ENCODE peak calls at places on chromosome 2, in six cellular contexts. One of them, this sample, is unnamed.

GRCh38 chr2:144152817-144153271 is 367.1 kb downstream of the ZEB2 start:
- DNase-seq in H1: no peak
- DNase-seq in trophoblast cell: peak; percentile 13
- DNase-seq in neuronal stem cell: no peak
- DNase-seq in H9: no peak
- DNase-seq in mesenchymal stem cell: peak; percentile 77
- DNase-seq in this sample: peak; percentile 82

GRCh38 chr2:186559370-186559769 is 30.5 kb upstream of the ITGAV start:
- DNase-seq in H1: no peak
- DNase-seq in trophoblast cell: no peak
- DNase-seq in neuronal stem cell: no peak
- DNase-seq in H9: no peak
- DNase-seq in mesenchymal stem cell: no peak
- DNase-seq in this sample: no peak

GRCh38 chr2:41204315-41204714 is 752.4 kb upstream of the SLC8A1 start:
- DNase-seq in H1: no peak
- DNase-seq in trophoblast cell: no peak
- DNase-seq in neuronal stem cell: no peak
- DNase-seq in H9: no peak
- DNase-seq in mesenchymal stem cell: no peak
- DNase-seq in this sample: no peak

GRCh38 chr2:101328474-101329007 is 20.0 kb upstream of the RNF149 start:
- DNase-seq in H1: no peak
- DNase-seq in trophoblast cell: peak; percentile 16
- DNase-seq in neuronal stem cell: no peak
- DNase-seq in H9: no peak
- DNase-seq in mesenchymal stem cell: peak; percentile 59
- DNase-seq in this sample: peak; percentile 87

GRCh38 chr2:174344716-174345472 is 10.1 kb downstream of the SP9 start:
- DNase-seq in H1: peak; percentile 58
- DNase-seq in trophoblast cell: no peak
- DNase-seq in neuronal stem cell: peak; percentile 54
- DNase-seq in H9: no peak
- DNase-seq in mesenchymal stem cell: peak; percentile 64
- DNase-seq in this sample: peak; percentile 63

GRCh38 chr2:102301867-102302362 is 9.4 kb upstream of the IL1RL1 start:
- DNase-seq in H1: peak; percentile 46
- DNase-seq in trophoblast cell: no peak
- DNase-seq in neuronal stem cell: peak; percentile 17
- DNase-seq in H9: peak; percentile 74
- DNase-seq in mesenchymal stem cell: peak; percentile 59
- DNase-seq in this sample: peak; percentile 32

GRCh38 chr2:207165121-207166038 is at the start of gene KLF7:
- DNase-seq in H1: no peak
- DNase-seq in trophoblast cell: peak; percentile 54
- DNase-seq in neuronal stem cell: no peak
- DNase-seq in H9: peak; percentile 50
- DNase-seq in mesenchymal stem cell: no peak
- DNase-seq in this sample: peak; percentile 51

GRCh38 chr2:57460875-57461274 is 585.7 kb upstream of the VRK2 start:
- DNase-seq in H1: no peak
- DNase-seq in trophoblast cell: no peak
- DNase-seq in neuronal stem cell: no peak
- DNase-seq in H9: no peak
- DNase-seq in mesenchymal stem cell: peak; percentile 27
- DNase-seq in this sample: no peak

GRCh38 chr2:232372231-232373208 is 6.0 kb upstream of the ALPP start:
- DNase-seq in H1: no peak
- DNase-seq in trophoblast cell: peak; percentile 72
- DNase-seq in neuronal stem cell: no peak
- DNase-seq in H9: no peak
- DNase-seq in mesenchymal stem cell: peak; percentile 62
- DNase-seq in this sample: peak; percentile 52

GRCh38 chr2:10126627-10127026 is 4.1 kb downstream of the RRM2 start:
- DNase-seq in H1: no peak
- DNase-seq in trophoblast cell: no peak
- DNase-seq in neuronal stem cell: no peak
- DNase-seq in H9: no peak
- DNase-seq in mesenchymal stem cell: no peak
- DNase-seq in this sample: peak; percentile 83

GRCh38 chr2:120546077-120546864 is 189.4 kb upstream of the GLI2 start:
- DNase-seq in H1: no peak
- DNase-seq in trophoblast cell: peak; percentile 35
- DNase-seq in neuronal stem cell: no peak
- DNase-seq in H9: no peak
- DNase-seq in mesenchymal stem cell: peak; percentile 87
- DNase-seq in this sample: peak; percentile 99

GRCh38 chr2:148209598-148209997 is 188.7 kb downstream of the MBD5 start:
- DNase-seq in H1: no peak
- DNase-seq in trophoblast cell: no peak
- DNase-seq in neuronal stem cell: no peak
- DNase-seq in H9: peak; percentile 47
- DNase-seq in mesenchymal stem cell: no peak
- DNase-seq in this sample: no peak

GRCh38 chr2:235747001-235747867 is 253.4 kb downstream of the AGAP1 start:
- DNase-seq in H1: no peak
- DNase-seq in trophoblast cell: no peak
- DNase-seq in neuronal stem cell: no peak
- DNase-seq in H9: no peak
- DNase-seq in mesenchymal stem cell: no peak
- DNase-seq in this sample: no peak

GRCh38 chr2:1295740-1296139 is 117.5 kb upstream of the TPO start:
- DNase-seq in H1: no peak
- DNase-seq in trophoblast cell: no peak
- DNase-seq in neuronal stem cell: no peak
- DNase-seq in H9: no peak
- DNase-seq in mesenchymal stem cell: no peak
- DNase-seq in this sample: no peak

GRCh38 chr2:974454-974853 is 23.8 kb downstream of the SNTG2 start:
- DNase-seq in H1: no peak
- DNase-seq in trophoblast cell: no peak
- DNase-seq in neuronal stem cell: no peak
- DNase-seq in H9: no peak
- DNase-seq in mesenchymal stem cell: no peak
- DNase-seq in this sample: no peak

GRCh38 chr2:231961349-231962166 is at the start of gene DIS3L2:
- DNase-seq in H1: peak; percentile 86
- DNase-seq in trophoblast cell: peak; percentile 78
- DNase-seq in neuronal stem cell: peak; percentile 79
- DNase-seq in H9: peak; percentile 81
- DNase-seq in mesenchymal stem cell: peak; percentile 87
- DNase-seq in this sample: peak; percentile 70

GRCh38 chr2:26572589-26572988 is 68.6 kb downstream of the CIB4 start:
- DNase-seq in H1: no peak
- DNase-seq in trophoblast cell: no peak
- DNase-seq in neuronal stem cell: no peak
- DNase-seq in H9: no peak
- DNase-seq in mesenchymal stem cell: no peak
- DNase-seq in this sample: no peak

GRCh38 chr2:202096736-202097135 is 23.7 kb downstream of the KIAA2012 start:
- DNase-seq in H1: no peak
- DNase-seq in trophoblast cell: no peak
- DNase-seq in neuronal stem cell: no peak
- DNase-seq in H9: no peak
- DNase-seq in mesenchymal stem cell: peak; percentile 65
- DNase-seq in this sample: peak; percentile 88

GRCh38 chr2:175880-176800 is 87.7 kb downstream of the SH3YL1 start:
- DNase-seq in H1: no peak
- DNase-seq in trophoblast cell: no peak
- DNase-seq in neuronal stem cell: no peak
- DNase-seq in H9: no peak
- DNase-seq in mesenchymal stem cell: peak; percentile 79
- DNase-seq in this sample: peak; percentile 1

GRCh38 chr2:213122730-213123129 is 28.7 kb downstream of the IKZF2 start:
- DNase-seq in H1: no peak
- DNase-seq in trophoblast cell: no peak
- DNase-seq in neuronal stem cell: no peak
- DNase-seq in H9: no peak
- DNase-seq in mesenchymal stem cell: no peak
- DNase-seq in this sample: no peak

GRCh38 chr2:85611705-85612587 is at the start of gene C2orf68:
- DNase-seq in H1: peak; percentile 92
- DNase-seq in trophoblast cell: peak; percentile 87
- DNase-seq in neuronal stem cell: peak; percentile 78
- DNase-seq in H9: peak; percentile 95
- DNase-seq in mesenchymal stem cell: peak; percentile 89
- DNase-seq in this sample: peak; percentile 79

GRCh38 chr2:202115385-202116060 is 42.5 kb downstream of the KIAA2012 start:
- DNase-seq in H1: no peak
- DNase-seq in trophoblast cell: no peak
- DNase-seq in neuronal stem cell: no peak
- DNase-seq in H9: no peak
- DNase-seq in mesenchymal stem cell: peak; percentile 79
- DNase-seq in this sample: peak; percentile 89

GRCh38 chr2:74249406-74250122 is 51.1 kb downstream of the MTHFD2 start:
- DNase-seq in H1: no peak
- DNase-seq in trophoblast cell: no peak
- DNase-seq in neuronal stem cell: no peak
- DNase-seq in H9: no peak
- DNase-seq in mesenchymal stem cell: no peak
- DNase-seq in this sample: no peak

GRCh38 chr2:196500686-196501431 is 138.7 kb upstream of the CCDC150 start:
- DNase-seq in H1: no peak
- DNase-seq in trophoblast cell: no peak
- DNase-seq in neuronal stem cell: no peak
- DNase-seq in H9: no peak
- DNase-seq in mesenchymal stem cell: peak; percentile 10
- DNase-seq in this sample: peak; percentile 16

GRCh38 chr2:7012141-7012809 is 95.1 kb downstream of the RNF144A start:
- DNase-seq in H1: no peak
- DNase-seq in trophoblast cell: no peak
- DNase-seq in neuronal stem cell: no peak
- DNase-seq in H9: no peak
- DNase-seq in mesenchymal stem cell: peak; percentile 82
- DNase-seq in this sample: no peak

GRCh38 chr2:69660637-69661036 is 17.1 kb upstream of the AAK1 start:
- DNase-seq in H1: no peak
- DNase-seq in trophoblast cell: no peak
- DNase-seq in neuronal stem cell: no peak
- DNase-seq in H9: no peak
- DNase-seq in mesenchymal stem cell: no peak
- DNase-seq in this sample: no peak

GRCh38 chr2:69667805-69668382 is 24.4 kb upstream of the AAK1 start:
- DNase-seq in H1: no peak
- DNase-seq in trophoblast cell: peak; percentile 54
- DNase-seq in neuronal stem cell: no peak
- DNase-seq in H9: peak; percentile 34
- DNase-seq in mesenchymal stem cell: no peak
- DNase-seq in this sample: peak; percentile 65

GRCh38 chr2:69660084-69660483 is 16.5 kb upstream of the AAK1 start:
- DNase-seq in H1: no peak
- DNase-seq in trophoblast cell: no peak
- DNase-seq in neuronal stem cell: no peak
- DNase-seq in H9: no peak
- DNase-seq in mesenchymal stem cell: no peak
- DNase-seq in this sample: no peak

GRCh38 chr2:69665152-69665551 is 21.6 kb upstream of the AAK1 start:
- DNase-seq in H1: no peak
- DNase-seq in trophoblast cell: no peak
- DNase-seq in neuronal stem cell: no peak
- DNase-seq in H9: no peak
- DNase-seq in mesenchymal stem cell: no peak
- DNase-seq in this sample: no peak

GRCh38 chr2:69663860-69664259 is 20.3 kb upstream of the AAK1 start:
- DNase-seq in H1: no peak
- DNase-seq in trophoblast cell: no peak
- DNase-seq in neuronal stem cell: no peak
- DNase-seq in H9: no peak
- DNase-seq in mesenchymal stem cell: no peak
- DNase-seq in this sample: no peak
- H4K91ac ChIP-seq in H1: no peak overlapping the region
- H4K91ac ChIP-seq in trophoblast cell: no peak overlapping the region
- H4K91ac ChIP-seq in neuronal stem cell: no peak overlapping the region
- H4K91ac ChIP-seq in H9: no peak overlapping the region
- H4K91ac ChIP-seq in mesenchymal stem cell: no peak overlapping the region
- H4K91ac ChIP-seq in this sample: no peak overlapping the region

DNA sequence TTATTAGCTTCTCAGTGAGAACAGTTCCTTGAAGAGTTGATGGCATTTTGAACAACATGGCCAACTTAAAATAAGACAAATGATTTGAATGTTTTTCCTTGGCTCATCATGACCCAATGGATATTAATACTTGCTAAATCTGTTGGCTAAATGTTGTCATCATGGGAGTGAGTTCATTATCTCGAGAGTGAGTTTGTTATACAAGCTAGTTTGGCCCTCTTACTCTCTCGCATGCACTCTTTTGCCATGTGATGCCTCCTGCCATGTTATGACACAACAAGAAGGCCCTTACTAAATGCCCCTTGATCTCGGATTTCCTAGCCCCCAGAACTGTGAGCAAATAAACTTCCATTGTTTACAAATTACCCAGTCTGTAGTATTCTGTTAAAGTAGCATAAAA is 22.9 kb upstream of the SANBR start:
- DNase-seq in H1: no peak
- DNase-seq in trophoblast cell: no peak
- DNase-seq in neuronal stem cell: no peak
- DNase-seq in H9: no peak
- DNase-seq in mesenchymal stem cell: no peak
- DNase-seq in this sample: no peak
- H4K91ac ChIP-seq in H1: no peak overlapping the region
- H4K91ac ChIP-seq in trophoblast cell: no peak overlapping the region
- H4K91ac ChIP-seq in neuronal stem cell: no peak overlapping the region
- H4K91ac ChIP-seq in H9: no peak overlapping the region
- H4K91ac ChIP-seq in mesenchymal stem cell: no peak overlapping the region
- H4K91ac ChIP-seq in this sample: no peak overlapping the region

DNA sequence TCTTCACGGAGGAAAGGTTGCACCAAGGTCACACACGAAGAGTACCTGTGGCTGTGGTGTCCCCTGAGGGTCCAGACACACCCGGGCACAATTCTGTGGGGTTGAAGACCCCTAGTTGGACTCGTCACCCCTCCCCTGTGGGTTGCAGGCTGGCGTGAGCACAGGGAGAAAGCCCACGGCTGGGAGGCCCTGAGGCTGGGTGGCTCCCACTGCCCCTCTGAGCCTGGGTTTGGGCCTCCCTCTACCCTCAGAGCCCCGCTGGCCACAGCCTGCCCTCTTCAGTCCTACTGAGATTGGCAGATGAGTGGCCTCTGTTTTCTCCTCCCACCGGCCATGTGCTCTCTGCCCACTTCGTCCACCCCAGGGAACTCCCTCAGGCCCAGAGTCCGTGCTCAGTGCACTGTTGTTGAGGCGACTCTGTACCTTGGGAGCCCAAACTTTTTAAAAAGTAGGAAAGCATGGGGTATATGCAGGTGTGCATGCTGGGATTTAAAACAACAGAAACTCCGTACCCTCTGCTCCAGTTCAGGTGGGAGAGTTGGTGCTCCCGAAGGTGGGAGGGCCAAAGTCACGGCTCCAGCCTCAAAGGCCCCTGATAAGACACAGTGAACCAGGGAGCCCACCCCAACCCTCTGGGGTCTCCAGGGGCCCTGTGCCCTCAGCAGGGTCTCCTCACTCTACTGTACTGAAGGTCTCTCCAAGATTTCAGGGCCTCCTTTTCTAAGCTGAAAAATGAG is 19.1 kb downstream of the RAMP1 start:
- DNase-seq in H1: peak; percentile 47
- DNase-seq in trophoblast cell: no peak
- DNase-seq in neuronal stem cell: no peak
- DNase-seq in H9: no peak
- DNase-seq in mesenchymal stem cell: no peak
- DNase-seq in this sample: no peak
- H4K91ac ChIP-seq in H1: no peak overlapping the region
- H4K91ac ChIP-seq in trophoblast cell: no peak overlapping the region
- H4K91ac ChIP-seq in neuronal stem cell: no peak overlapping the region
- H4K91ac ChIP-seq in H9: no peak overlapping the region
- H4K91ac ChIP-seq in mesenchymal stem cell: no peak overlapping the region
- H4K91ac ChIP-seq in this sample: peak overlapping the region; percentile 61

GRCh38 chr2:16129716-16130540 is 189.6 kb downstream of the MYCN start:
- DNase-seq in H1: peak; percentile 26
- DNase-seq in trophoblast cell: no peak
- DNase-seq in neuronal stem cell: no peak
- DNase-seq in H9: no peak
- DNase-seq in mesenchymal stem cell: no peak
- DNase-seq in this sample: no peak
- H4K91ac ChIP-seq in H1: no peak overlapping the region
- H4K91ac ChIP-seq in trophoblast cell: no peak overlapping the region
- H4K91ac ChIP-seq in neuronal stem cell: no peak overlapping the region
- H4K91ac ChIP-seq in H9: no peak overlapping the region
- H4K91ac ChIP-seq in mesenchymal stem cell: no peak overlapping the region
- H4K91ac ChIP-seq in this sample: no peak overlapping the region